ENCODE peak calls at places on chromosome 18, in eight cellular contexts. J is K562, V is ovary, H is A549, K is upper lobe of left lung, Z is stomach, N is transverse colon, C is SK-N-SH. X is an unnamed sample.

GRCh38 chr18:45910405-45911023 is 56.6 kb downstream of the EPG5 start:
- DNase-seq in H (peak; percentile 46), N (peak; percentile 37), J (peak; percentile 41), K (no peak), C (peak; percentile 65), V (peak; percentile 30), Z (peak; percentile 59), X (peak; percentile 18)

GRCh38 chr18:66495844-66496243 is 108.0 kb downstream of the CDH19 start:
- DNase-seq in H (no peak), J (no peak), V (no peak), N (peak; percentile 30), Z (peak; percentile 33), C (peak; percentile 26), K (no peak), X (no peak)

GRCh38 chr18:10406172-10406663 is 48.2 kb upstream of the APCDD1 start:
- DNase-seq in Z (peak; percentile 72), N (no peak), H (no peak), J (no peak), C (no peak), K (no peak), V (no peak), X (no peak)

GRCh38 chr18:57859314-57859713 is 56.2 kb upstream of the ATP8B1 start:
- DNase-seq in J (peak; percentile 22), N (peak; percentile 39), Z (no peak), V (no peak), H (peak; percentile 27), C (no peak), K (no peak), X (no peak)

GRCh38 chr18:79610461-79611039 is 69.1 kb upstream of the CTDP1 start:
- DNase-seq in V (peak; percentile 25), J (peak; percentile 53), K (no peak), H (no peak), Z (no peak), C (no peak), N (peak; percentile 3), X (no peak)

GRCh38 chr18:51588616-51589015 is 391.1 kb upstream of the MEX3C start:
- DNase-seq in J (no peak), V (no peak), H (no peak), K (no peak), N (no peak), Z (no peak), C (no peak), X (no peak)

GRCh38 chr18:56327171-56327885 is 311.1 kb downstream of the TXNL1 start:
- DNase-seq in V (no peak), N (no peak), C (no peak), K (no peak), H (no peak), J (no peak), Z (no peak), X (no peak)

GRCh38 chr18:4813708-4814107 is 358.6 kb upstream of the DLGAP1 start:
- DNase-seq in C (no peak), K (no peak), Z (no peak), H (no peak), V (no peak), N (no peak), J (no peak), X (no peak)

GRCh38 chr18:2529154-2529553 is 42.2 kb downstream of the METTL4 start:
- DNase-seq in K (no peak), H (no peak), N (no peak), J (no peak), C (no peak), V (no peak), Z (no peak), X (no peak)

GRCh38 chr18:51575171-51575570 is 377.7 kb upstream of the MEX3C start:
- DNase-seq in K (no peak), V (no peak), H (no peak), C (no peak), J (no peak), N (no peak), Z (no peak), X (no peak)

GRCh38 chr18:58481321-58482180 is 147.3 kb downstream of the ALPK2 start:
- DNase-seq in J (no peak), K (no peak), V (no peak), Z (no peak), N (no peak), C (no peak), H (no peak), X (no peak)

GRCh38 chr18:2406544-2406943 is 164.8 kb downstream of the METTL4 start:
- DNase-seq in H (no peak), K (no peak), Z (no peak), N (no peak), V (no peak), J (no peak), C (no peak), X (no peak)

GRCh38 chr18:32770181-32770650 is 2.6 kb downstream of the KLHL14 start:
- DNase-seq in K (peak; percentile 79), V (no peak), Z (no peak), H (no peak), C (peak; percentile 59), J (no peak), N (no peak), X (no peak)

GRCh38 chr18:24968233-24968775 is 383.7 kb downstream of the ZNF521 start:
- DNase-seq in V (no peak), N (no peak), C (no peak), J (no peak), Z (no peak), K (no peak), H (no peak), X (no peak)

DNA sequence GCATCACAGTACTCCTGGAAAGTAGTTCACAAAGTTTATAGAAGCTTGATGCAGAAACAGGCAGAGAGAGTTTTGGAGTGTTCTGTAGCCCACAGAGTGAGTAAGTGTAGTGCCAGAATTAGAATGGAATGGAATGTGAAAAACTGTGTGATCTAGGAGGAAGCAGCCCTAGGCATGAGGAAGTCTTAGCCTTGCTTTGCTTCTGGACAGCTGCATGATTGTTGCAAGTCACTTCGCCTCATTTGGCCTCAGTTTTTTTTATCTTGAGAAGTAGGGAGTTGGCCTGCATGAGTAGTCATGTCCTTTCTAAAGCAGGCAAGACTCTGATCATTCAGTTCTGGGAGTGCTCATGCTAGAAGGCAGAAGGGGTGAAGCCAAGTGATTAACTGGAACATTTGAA is 10.9 kb downstream of the SERPINB12 start:
- DNase-seq in N (no peak), K (no peak), Z (no peak), J (no peak), C (no peak), V (no peak), H (no peak), X (peak; percentile 12)
- H3K27ac ChIP-seq in N (peak overlapping the region; percentile 55), K (peak overlapping the region; percentile 34), Z (no peak overlapping the region), J (no peak overlapping the region), C (no peak overlapping the region), V (no peak overlapping the region), H (no peak overlapping the region), X (no peak overlapping the region)

DNA sequence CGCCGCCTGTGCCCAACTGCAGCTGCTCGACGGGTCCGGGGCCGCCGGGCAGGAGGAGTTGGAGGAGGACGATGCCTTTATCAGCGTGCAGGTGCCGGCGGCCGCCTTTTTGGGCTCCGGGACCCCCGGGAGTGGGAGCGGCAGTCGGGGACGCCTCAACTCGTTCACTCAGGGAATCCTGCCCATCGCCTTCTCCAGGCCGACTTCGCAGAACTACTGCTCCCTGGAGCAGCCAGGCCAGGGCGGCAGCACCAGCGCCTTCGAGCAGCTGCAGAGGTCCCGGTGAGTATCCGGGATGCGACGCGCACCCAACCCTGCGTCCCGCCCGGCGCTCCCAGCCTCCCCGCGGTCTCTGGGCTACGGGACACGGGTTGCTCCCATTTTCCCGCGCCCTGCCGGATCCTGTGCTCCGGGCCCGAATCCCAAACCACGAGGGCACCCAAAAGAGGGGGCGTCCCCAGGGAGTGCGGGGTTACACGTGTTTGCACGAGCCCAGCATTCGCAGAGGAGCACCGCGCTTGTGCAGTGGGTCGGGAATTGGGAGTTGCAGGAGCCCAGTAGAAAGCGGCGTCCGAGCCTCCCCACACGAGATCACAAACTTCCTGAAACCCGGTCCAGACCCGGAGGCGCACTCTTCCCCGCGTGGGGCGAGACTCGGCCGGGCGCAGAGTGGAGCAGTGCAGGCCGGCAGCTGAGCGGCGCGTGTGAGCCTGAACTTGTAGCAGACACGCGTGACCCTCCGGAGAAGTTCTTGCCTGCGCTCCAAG is 1.2 kb downstream of the CABLES1 start:
- DNase-seq in N (no peak), J (no peak), Z (peak; percentile 40), H (no peak), V (peak; percentile 39), K (peak; percentile 89), C (peak; percentile 78), X (peak; percentile 42)
- TF ChIP-seq EP300 in N (no peak), J (no peak), Z (no peak), H (no peak), V (no peak), K (no peak), C (no peak), X (no peak)

GRCh38 chr18:48862116-48862515 is 88.6 kb downstream of the SMAD7 start:
- DNase-seq in K (no peak), V (no peak), C (no peak), Z (no peak), N (no peak), H (no peak), J (no peak), X (no peak)

GRCh38 chr18:48864876-48865275 is 85.9 kb downstream of the SMAD7 start:
- DNase-seq in V (no peak), Z (no peak), N (no peak), C (no peak), K (no peak), H (no peak), J (no peak), X (no peak)

GRCh38 chr18:48863432-48864065 is 87.2 kb downstream of the SMAD7 start:
- DNase-seq in H (no peak), C (no peak), N (no peak), Z (no peak), K (no peak), V (no peak), J (no peak), X (no peak)

GRCh38 chr18:48861181-48861715 is 89.5 kb downstream of the SMAD7 start:
- DNase-seq in Z (no peak), H (no peak), C (no peak), V (no peak), J (no peak), K (no peak), N (no peak), X (no peak)

GRCh38 chr18:48862678-48863270 is 88.0 kb downstream of the SMAD7 start:
- DNase-seq in J (no peak), V (no peak), C (no peak), Z (no peak), K (peak; percentile 79), N (no peak), H (no peak), X (no peak)
- H3K27ac ChIP-seq in J (no peak overlapping the region), V (no peak overlapping the region), C (no peak overlapping the region), Z (no peak overlapping the region), K (no peak overlapping the region), N (no peak overlapping the region), H (no peak overlapping the region), X (peak overlapping the region; percentile 0)

GRCh38 chr18:48607049-48607984 is 68.5 kb downstream of the CTIF start:
- DNase-seq in J (no peak), H (no peak), K (no peak), C (no peak), V (peak; percentile 65), Z (no peak), N (no peak), X (no peak)
- TF ChIP-seq EP300 in J (no peak), H (no peak), K (no peak), C (no peak), V (no peak), Z (no peak), N (no peak), X (no peak)

DNA sequence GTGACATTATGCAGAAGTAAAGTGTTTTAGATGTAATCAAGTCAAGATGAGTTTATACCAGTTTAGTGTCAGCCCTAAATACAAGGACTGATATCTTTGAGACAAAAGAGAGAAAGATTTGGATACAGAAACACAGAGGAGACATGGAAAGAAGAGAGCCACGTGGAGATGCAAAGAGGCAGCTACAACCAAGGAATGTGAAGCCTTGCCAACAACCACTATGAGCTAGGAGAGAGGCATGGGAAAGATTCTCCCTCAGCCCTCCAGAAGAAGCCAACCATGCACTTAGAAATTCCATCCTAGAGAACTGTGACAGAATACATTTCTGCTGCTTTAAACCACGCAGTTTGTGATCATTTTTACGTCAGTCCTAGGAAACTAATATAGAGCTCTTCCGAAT is 217.2 kb downstream of the DOK6 start:
- DNase-seq in J (no peak), V (no peak), K (no peak), N (no peak), Z (no peak), H (no peak), C (no peak), X (no peak)
- H3K27ac ChIP-seq in J (no peak overlapping the region), V (no peak overlapping the region), K (no peak overlapping the region), N (no peak overlapping the region), Z (no peak overlapping the region), H (no peak overlapping the region), C (peak overlapping the region; percentile 34), X (no peak overlapping the region)

X was measured in tibial nerve.